ENCODE peak calls at places on chromosomes 11 and 22, in six cellular contexts. D is stimulated activated CD8-positive, alpha-beta memory T cell treated with anti-CD3 and anti-CD28 coated beads, Interleukin-2, amount 100 ng/mL, for 48 hours; Q is CD8-positive, alpha-beta T cell; J is stomach; P is body of pancreas; U is T-helper 9 cell. C is an unnamed sample.

GRCh38 chr11:124896821-124897391 is 759 bp downstream of the ROBO4 start:
- DNase-seq in P (no peak), D (no peak), J (no peak), Q (no peak), U (no peak), C (no peak)

GRCh38 chr22:38120359-38121110 is 10.1 kb upstream of the BAIAP2L2 start:
- DNase-seq in Q (no peak), U (no peak), P (no peak), J (no peak), D (no peak), C (no peak)

GRCh38 chr11:65651589-65652510 is 10.9 kb downstream of the RELA start:
- DNase-seq in Q (peak), P (peak), U (no peak), J (peak), D (no peak), C (no peak)

GRCh38 chr11:11251394-11251970 is 101.6 kb downstream of the CSNK2A3 start:
- DNase-seq in U (no peak), J (no peak), Q (no peak), P (no peak), D (no peak), C (no peak)

GRCh38 chr11:125165111-125165663 is 636 bp downstream of the PKNOX2 start:
- DNase-seq in J (peak), P (peak), U (no peak), D (no peak), Q (no peak), C (no peak)

GRCh38 chr11:80136991-80137390 is 696.2 kb upstream of the TENM4 start:
- DNase-seq in Q (no peak), J (no peak), U (no peak), D (no peak), P (no peak), C (no peak)

GRCh38 chr11:76799061-76799804 is 16.1 kb downstream of the TSKU start:
- DNase-seq in J (peak), U (peak), Q (peak), P (peak), D (peak), C (peak)

GRCh38 chr22:29739346-29739875 is 19.6 kb downstream of the CABP7 start:
- DNase-seq in U (no peak), P (no peak), J (no peak), Q (no peak), D (no peak), C (no peak)

GRCh38 chr11:64456509-64457320 is 97.8 kb downstream of the RPS6KA4 start:
- DNase-seq in J (no peak), D (no peak), U (no peak), Q (no peak), P (no peak), C (no peak)

C was measured in NCI-H1436.